ENCODE peak calls at places on chromosomes 13 and 19, in six cellular contexts. S is BE2C, L is tibial artery, C is pancreas, A is uterus, M is Karpas-422. K is an unnamed sample. For H3K27me3 and H3K36me3, the result is how much of the 10 kb centered on the place peaks cover.

GRCh38 chr19:48393559-48394330 is at the start of gene GRIN2D:
- DNase-seq in S (peak), L (no peak), C (no peak), A (no peak), M (no peak), K (peak)

GRCh38 chr13:20193924-20194631 is 1.3 kb upstream of the GJB2 start:
- DNase-seq in S (no peak), L (no peak), C (no peak), A (no peak), M (no peak), K (no peak)

GRCh38 chr19:11195169-11195568 is 2.2 kb downstream of the KANK2 start:
- DNase-seq in S (no peak), L (no peak), C (no peak), A (no peak), M (no peak), K (no peak)

GRCh38 chr19:11243798-11244169 is 4.4 kb downstream of the ANGPTL8 start:
- DNase-seq in S (no peak), L (no peak), C (no peak), A (no peak), M (no peak), K (no peak)

GRCh38 chr19:33388817-33389573 is 15.5 kb downstream of the CEBPG start:
- DNase-seq in S (peak), L (no peak), C (no peak), A (peak), M (no peak), K (peak)

GRCh38 chr19:44050740-44051653 is 839 bp upstream of the ZNF223 start:
- DNase-seq in S (no peak), L (no peak), C (no peak), A (no peak), M (no peak), K (no peak)

GRCh38 chr13:26075498-26075897 is 23.7 kb upstream of the SHISA2 start:
- DNase-seq in S (no peak), L (no peak), C (no peak), A (no peak), M (no peak), K (peak)

GRCh38 chr13:28822161-28822560 is 2.0 kb downstream of the MTUS2 start:
- DNase-seq in S (no peak), L (no peak), C (no peak), A (no peak), M (no peak), K (no peak)

GRCh38 chr13:58843567-58843966 is 1212.0 kb downstream of the PCDH17 start:
- DNase-seq in S (no peak), L (no peak), C (no peak), A (no peak), M (no peak), K (no peak)

GRCh38 chr13:74794147-74794546 is 659.9 kb upstream of the KLF12 start:
- DNase-seq in S (peak), L (no peak), C (no peak), A (no peak), M (no peak), K (no peak)

GRCh38 chr19:35063940-35064818 is 22.7 kb downstream of the HPN start:
- DNase-seq in S (no peak), L (no peak), C (no peak), A (no peak), M (no peak), K (no peak)

GRCh38 chr13:99075268-99076191 is 97.7 kb upstream of the DOCK9 start:
- DNase-seq in S (no peak), L (no peak), C (no peak), A (no peak), M (no peak), K (no peak)

GRCh38 chr19:43446746-43447489 is 18.5 kb downstream of the LYPD3 start:
- DNase-seq in S (peak), L (peak), C (peak), A (peak), M (peak), K (peak)

GRCh38 chr13:51122868-51123267 is 11.8 kb upstream of the C13orf42 start:
- DNase-seq in S (no peak), L (no peak), C (no peak), A (no peak), M (no peak), K (no peak)

GRCh38 chr19:17448190-17448967 is at the start of gene TMEM221:
- DNase-seq in S (peak), L (peak), C (peak), A (peak), M (peak), K (peak)

GRCh38 chr19:1411255-1412191 is 4.1 kb downstream of the DAZAP1 start:
- DNase-seq in S (peak), L (peak), C (no peak), A (no peak), M (no peak), K (no peak)

DNA sequence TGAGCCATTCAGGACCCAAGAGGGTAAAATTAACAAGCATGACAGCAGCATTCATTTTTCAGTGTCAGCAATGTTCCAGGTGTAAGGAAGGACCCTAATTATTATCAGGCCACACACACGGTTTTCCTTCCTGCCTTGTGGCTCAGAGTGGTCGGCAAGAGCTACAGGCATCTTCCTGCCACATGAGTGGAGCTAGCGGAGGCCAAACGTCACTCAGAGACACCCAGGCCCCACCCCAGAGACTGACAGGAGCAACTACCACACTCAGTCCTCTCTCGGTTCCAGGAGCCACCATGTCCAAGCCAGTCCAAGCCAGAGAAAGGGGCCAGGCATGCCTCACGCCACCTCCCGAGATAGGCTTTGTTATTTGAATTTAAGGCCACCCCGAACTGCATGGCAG is 394.9 kb downstream of the FOXO1 start:
- DNase-seq in S (no peak), L (peak), C (no peak), A (peak), M (no peak), K (no peak)
- H3K27me3 ChIP-seq in S (under half), L (under half), C (under half), A (under half), M (under half), K (under half)

GRCh38 chr19:15109768-15110417 is 2.7 kb downstream of the SYDE1 start:
- DNase-seq in S (no peak), L (no peak), C (no peak), A (no peak), M (no peak), K (no peak)

GRCh38 chr19:15105044-15105443 is 2.2 kb upstream of the SYDE1 start:
- DNase-seq in S (no peak), L (no peak), C (no peak), A (no peak), M (no peak), K (no peak)

GRCh38 chr19:15108845-15109767 is 1.9 kb downstream of the SYDE1 start:
- DNase-seq in S (no peak), L (no peak), C (no peak), A (no peak), M (no peak), K (peak)

GRCh38 chr19:15108145-15108844 is 1.1 kb downstream of the SYDE1 start:
- DNase-seq in S (no peak), L (peak), C (no peak), A (no peak), M (no peak), K (peak)

GRCh38 chr19:15107056-15108010 is at the start of gene SYDE1:
- DNase-seq in S (no peak), L (no peak), C (no peak), A (peak), M (no peak), K (peak)
- H3K4me3 ChIP-seq in S (peak), L (peak), C (peak), A (peak), M (no peak), K (peak)

GRCh38 chr13:111166882-111167281 is 51.8 kb downstream of the ARHGEF7 start:
- DNase-seq in S (no peak), L (no peak), C (no peak), A (no peak), M (no peak), K (no peak)
- H3K36me3 ChIP-seq in S (under half), L (under half), C (under half), A (under half), M (under half), K (under half)

GRCh38 chr13:30906411-30906990 is 430 bp downstream of the MEDAG start:
- DNase-seq in S (no peak), L (no peak), C (no peak), A (peak), M (no peak), K (peak)
- H3K27me3 ChIP-seq in S (under half), L (under half), C (under half), A (under half), M (under half), K (under half)

K was measured in H7.